ENCODE peak calls at places on chromosomes 13 and 19, in four cellular contexts. One of them, this sample, is unnamed.

GRCh38 chr13:97353927-97354326 is 80.0 kb upstream of the RAP2A start:
- DNase-seq in EL: peak
- DNase-seq in nucleus accumbens: no peak
- DNase-seq in AG04450: peak
- DNase-seq in this sample: no peak

GRCh38 chr19:30519607-30520205 is 147.5 kb downstream of the ZNF536 start:
- DNase-seq in AG04450: no peak
- DNase-seq in nucleus accumbens: no peak
- DNase-seq in EL: no peak
- DNase-seq in this sample: no peak

GRCh38 chr19:55197531-55197930 is 11.8 kb downstream of the PTPRH start:
- DNase-seq in EL: peak
- DNase-seq in nucleus accumbens: no peak
- DNase-seq in AG04450: no peak
- DNase-seq in this sample: no peak

GRCh38 chr19:10191347-10191746 is 3.4 kb downstream of the DNMT1 start:
- DNase-seq in EL: peak
- DNase-seq in nucleus accumbens: no peak
- DNase-seq in AG04450: peak
- DNase-seq in this sample: no peak

GRCh38 chr19:36031308-36031707 is 1.4 kb downstream of the CLIP3 start:
- DNase-seq in AG04450: no peak
- DNase-seq in EL: no peak
- DNase-seq in nucleus accumbens: no peak
- DNase-seq in this sample: no peak

GRCh38 chr13:37806666-37807065 is 62.9 kb downstream of the TRPC4 start:
- DNase-seq in AG04450: no peak
- DNase-seq in nucleus accumbens: no peak
- DNase-seq in EL: no peak
- DNase-seq in this sample: no peak

GRCh38 chr19:58024661-58025060 is 9.2 kb upstream of the ZSCAN1 start:
- DNase-seq in EL: no peak
- DNase-seq in nucleus accumbens: no peak
- DNase-seq in AG04450: no peak
- DNase-seq in this sample: no peak

GRCh38 chr13:31629085-31629785 is 110.1 kb upstream of the RXFP2 start:
- DNase-seq in AG04450: no peak
- DNase-seq in EL: peak
- DNase-seq in nucleus accumbens: no peak
- DNase-seq in this sample: no peak

GRCh38 chr13:102291587-102292218 is 110.1 kb downstream of the FGF14 start:
- DNase-seq in EL: no peak
- DNase-seq in AG04450: no peak
- DNase-seq in nucleus accumbens: no peak
- DNase-seq in this sample: no peak

GRCh38 chr19:29549105-29550070 is 23.6 kb downstream of the VSTM2B start:
- DNase-seq in AG04450: no peak
- DNase-seq in EL: no peak
- DNase-seq in nucleus accumbens: no peak
- DNase-seq in this sample: no peak

GRCh38 chr19:48726573-48726972 is 7.0 kb upstream of the MAMSTR start:
- DNase-seq in EL: no peak
- DNase-seq in nucleus accumbens: no peak
- DNase-seq in AG04450: no peak
- DNase-seq in this sample: no peak

GRCh38 chr13:59112375-59112774 is 1051.4 kb downstream of the DIAPH3 start:
- DNase-seq in AG04450: peak
- DNase-seq in nucleus accumbens: peak
- DNase-seq in EL: peak
- DNase-seq in this sample: peak

GRCh38 chr13:111911141-111911720 is 155.7 kb upstream of the SOX1 start:
- DNase-seq in AG04450: no peak
- DNase-seq in nucleus accumbens: no peak
- DNase-seq in EL: no peak
- DNase-seq in this sample: no peak

GRCh38 chr13:72959643-72960042 is 99.2 kb upstream of the KLF5 start:
- DNase-seq in AG04450: no peak
- DNase-seq in nucleus accumbens: no peak
- DNase-seq in EL: no peak
- DNase-seq in this sample: no peak

GRCh38 chr19:11244846-11245589 is 5.6 kb downstream of the ANGPTL8 start:
- DNase-seq in AG04450: no peak
- DNase-seq in EL: no peak
- DNase-seq in nucleus accumbens: no peak
- DNase-seq in this sample: no peak

GRCh38 chr13:33236021-33236420 is 49.5 kb downstream of the STARD13 start:
- DNase-seq in EL: peak
- DNase-seq in nucleus accumbens: no peak
- DNase-seq in AG04450: no peak
- DNase-seq in this sample: no peak

GRCh38 chr19:18894254-18895037 is 1.5 kb downstream of the CERS1 start:
- DNase-seq in AG04450: no peak
- DNase-seq in EL: no peak
- DNase-seq in nucleus accumbens: peak
- DNase-seq in this sample: peak